ENCODE peak calls at places on chromosome 1, in six cellular contexts. W is fibroblast of villous mesenchyme, N is mesendoderm, Q is dermis microvascular lymphatic vessel endothelial cell, P is DMS153, T is endothelial cell. U is an unnamed sample.

GRCh38 chr1:22098752-22099151 is 44.1 kb downstream of the WNT4 start:
- DNase-seq in W (no peak), N (no peak), Q (no peak), P (no peak), T (no peak), U (no peak)

GRCh38 chr1:203563291-203563690 is 63.3 kb upstream of the ATP2B4 start:
- DNase-seq in W (peak), N (no peak), Q (no peak), P (no peak), T (no peak), U (no peak)

GRCh38 chr1:236137285-236137852 is 5.0 kb upstream of the GPR137B start:
- DNase-seq in W (no peak), N (peak), Q (no peak), P (no peak), T (no peak), U (no peak)

GRCh38 chr1:44547361-44547760 is 126.9 kb downstream of the TMEM53 start:
- DNase-seq in W (no peak), N (no peak), Q (no peak), P (no peak), T (no peak), U (no peak)

GRCh38 chr1:30611741-30612309 is 111.6 kb downstream of the MATN1 start:
- DNase-seq in W (no peak), N (peak), Q (no peak), P (no peak), T (no peak), U (no peak)

GRCh38 chr1:103435443-103435842 is 90.1 kb upstream of the RNPC3 start:
- DNase-seq in W (no peak), N (no peak), Q (no peak), P (no peak), T (no peak), U (no peak)

GRCh38 chr1:168390261-168390660 is 109.6 kb downstream of the TBX19 start:
- DNase-seq in W (no peak), N (no peak), Q (no peak), P (no peak), T (no peak), U (no peak)

GRCh38 chr1:6614953-6615785 is 1.6 kb downstream of the PHF13 start:
- DNase-seq in W (no peak), N (peak), Q (no peak), P (no peak), T (peak), U (no peak)

GRCh38 chr1:201594575-201595245 is 55.8 kb downstream of the NAV1 start:
- DNase-seq in W (peak), N (peak), Q (peak), P (no peak), T (peak), U (no peak)

GRCh38 chr1:41322835-41323234 is 38.4 kb upstream of the FOXO6 start:
- DNase-seq in W (peak), N (peak), Q (peak), P (peak), T (peak), U (peak)

GRCh38 chr1:154944422-154945159 is 8.1 kb upstream of the PMVK start:
- DNase-seq in W (no peak), N (no peak), Q (no peak), P (no peak), T (no peak), U (no peak)

U was measured in transverse colon.